ENCODE peak calls at places on chromosomes 12 and 14, in ten cellular contexts. D is neural progenitor cell, G is tibial nerve, R is lower lobe of right lung, W is uterus, C is GM23338, I is PC-3, L is thoracic aorta, H is pancreas, B is left lung. K is an unnamed sample.

GRCh38 chr12:113359939-113360748 is 1.8 kb downstream of the PLBD2 start:
- DNase-seq in D (no peak), G (no peak), R (no peak), W (peak; percentile 23), C (peak; percentile 20), I (peak; percentile 19), L (no peak), H (no peak), B (no peak), K (no peak)

GRCh38 chr12:123494124-123494843 is 36.3 kb downstream of the SNRNP35 start:
- DNase-seq in D (peak; percentile 16), G (no peak), R (no peak), W (no peak), C (peak; percentile 37), I (no peak), L (no peak), H (no peak), B (no peak), K (no peak)

GRCh38 chr14:74893614-74894091 is 11.9 kb downstream of the DLST start:
- DNase-seq in D (no peak), G (no peak), R (no peak), W (no peak), C (no peak), I (no peak), L (no peak), H (no peak), B (no peak), K (no peak)

GRCh38 chr14:74429221-74429691 is 3.2 kb upstream of the SYNDIG1L start:
- DNase-seq in D (peak; percentile 43), G (no peak), R (no peak), W (no peak), C (peak; percentile 90), I (no peak), L (no peak), H (no peak), B (no peak), K (no peak)

GRCh38 chr14:65255029-65255545 is 152.8 kb upstream of the MAX start:
- DNase-seq in D (no peak), G (no peak), R (no peak), W (no peak), C (no peak), I (peak; percentile 96), L (no peak), H (no peak), B (no peak), K (no peak)

GRCh38 chr12:43636706-43637105 is 84.7 kb upstream of the ADAMTS20 start:
- DNase-seq in D (no peak), G (no peak), R (no peak), W (no peak), C (no peak), I (no peak), L (no peak), H (no peak), B (no peak), K (no peak)

GRCh38 chr12:40622246-40622838 is 69.9 kb upstream of the CNTN1 start:
- DNase-seq in D (peak; percentile 69), G (peak; percentile 90), R (peak; percentile 48), W (peak; percentile 40), C (peak; percentile 80), I (peak; percentile 74), L (peak; percentile 8), H (peak; percentile 47), B (no peak), K (peak; percentile 74)

GRCh38 chr14:68278568-68279436 is 459.2 kb downstream of the RAD51B start:
- DNase-seq in D (no peak), G (no peak), R (no peak), W (no peak), C (no peak), I (peak; percentile 63), L (no peak), H (no peak), B (no peak), K (peak; percentile 45)

GRCh38 chr12:48901278-48901677 is 24.0 kb downstream of the FKBP11 start:
- DNase-seq in D (no peak), G (no peak), R (no peak), W (no peak), C (no peak), I (peak; percentile 16), L (no peak), H (no peak), B (no peak), K (no peak)

GRCh38 chr12:131857908-131858850 is 30.0 kb downstream of the MMP17 start:
- DNase-seq in D (no peak), G (no peak), R (no peak), W (no peak), C (no peak), I (no peak), L (no peak), H (no peak), B (no peak), K (no peak)

GRCh38 chr14:91164676-91165075 is 50.8 kb downstream of the DGLUCY start:
- DNase-seq in D (no peak), G (no peak), R (peak; percentile 79), W (no peak), C (no peak), I (peak; percentile 86), L (no peak), H (peak; percentile 86), B (peak; percentile 80), K (no peak)

DNA sequence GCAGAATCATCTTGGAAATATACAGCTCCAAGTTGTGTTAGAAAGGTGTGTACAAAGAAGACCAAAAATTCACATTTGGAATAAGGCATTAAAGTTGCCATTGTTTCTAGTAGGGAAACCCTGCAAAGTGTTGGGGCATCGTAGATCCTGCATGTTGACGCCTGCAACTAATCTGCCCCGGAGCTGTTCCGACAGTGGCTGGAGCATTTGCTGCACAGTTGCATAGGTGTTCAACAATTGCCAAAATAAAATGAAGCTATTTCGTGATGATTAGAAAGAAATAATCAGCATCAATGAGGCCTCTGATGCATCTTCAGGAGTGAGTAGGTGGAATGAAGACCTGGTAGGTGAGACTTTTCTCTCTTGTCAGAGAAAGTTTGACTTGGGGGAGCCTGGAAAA is 47.3 kb downstream of the DAD1 start:
- DNase-seq in D (no peak), G (no peak), R (no peak), W (no peak), C (no peak), I (no peak), L (no peak), H (no peak), B (no peak), K (no peak)
- H3K4me1 ChIP-seq in D (peaks cover 8% of the 10 kb centered on the region), G (peaks cover 9% of the 10 kb centered on the region), R (peaks cover 19% of the 10 kb centered on the region), W (peaks cover 7% of the 10 kb centered on the region), C (peaks cover 17% of the 10 kb centered on the region), I (peaks cover 29% of the 10 kb centered on the region), L (peaks cover 24% of the 10 kb centered on the region), H (no peaks in the 10 kb centered on the region), B (peaks cover 10% of the 10 kb centered on the region), K (peaks cover 4% of the 10 kb centered on the region)

DNA sequence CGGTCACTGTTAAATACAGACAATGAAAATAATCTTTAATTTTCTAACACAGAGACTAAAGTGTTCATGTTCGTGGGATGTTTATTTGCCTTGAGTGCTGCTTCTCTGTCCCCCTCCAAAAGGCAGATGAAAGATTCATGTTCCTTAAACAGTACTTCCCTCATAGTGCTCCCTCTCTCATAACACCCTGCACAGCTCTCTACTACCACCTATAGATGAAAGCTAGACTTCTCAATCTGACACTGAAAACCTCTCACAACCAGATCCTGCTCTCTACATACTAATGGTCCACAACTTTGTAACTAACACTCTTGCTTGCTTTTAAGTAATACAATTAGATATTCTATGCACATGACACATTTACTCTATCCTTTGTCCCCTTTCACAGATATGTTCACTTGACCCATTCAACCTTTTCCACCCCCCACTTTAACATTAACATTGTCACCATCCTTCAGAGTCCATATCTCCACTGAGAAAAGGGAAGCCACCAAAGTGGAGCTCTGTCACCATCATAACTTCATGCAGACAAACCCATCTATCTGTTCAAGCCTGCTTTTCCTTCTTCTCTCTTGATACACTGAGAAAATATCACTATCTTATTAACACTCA is 266.4 kb upstream of the USP15 start:
- DNase-seq in D (peak; percentile 68), G (no peak), R (no peak), W (no peak), C (peak; percentile 77), I (peak; percentile 61), L (no peak), H (no peak), B (no peak), K (no peak)
- H3K27ac ChIP-seq in D (no peak overlapping the region), G (no peak overlapping the region), R (no peak overlapping the region), W (no peak overlapping the region), C (no peak overlapping the region), I (no peak overlapping the region), L (no peak overlapping the region), H (no peak overlapping the region), B (no peak overlapping the region), K (no peak overlapping the region)

GRCh38 chr14:101897326-101897725 is 67.0 kb upstream of the DYNC1H1 start:
- DNase-seq in D (no peak), G (no peak), R (no peak), W (no peak), C (no peak), I (no peak), L (no peak), H (no peak), B (no peak), K (no peak)

GRCh38 chr14:101895256-101895655 is 69.1 kb upstream of the DYNC1H1 start:
- DNase-seq in D (no peak), G (no peak), R (no peak), W (no peak), C (no peak), I (no peak), L (no peak), H (no peak), B (no peak), K (no peak)

GRCh38 chr14:101900253-101900652 is 64.1 kb upstream of the DYNC1H1 start:
- DNase-seq in D (no peak), G (no peak), R (no peak), W (no peak), C (no peak), I (no peak), L (no peak), H (no peak), B (no peak), K (peak; percentile 5)

GRCh38 chr14:101899263-101899662 is 65.1 kb upstream of the DYNC1H1 start:
- DNase-seq in D (no peak), G (no peak), R (no peak), W (no peak), C (no peak), I (no peak), L (no peak), H (no peak), B (no peak), K (no peak)

GRCh38 chr14:101898416-101898815 is 66.0 kb upstream of the DYNC1H1 start:
- DNase-seq in D (no peak), G (no peak), R (no peak), W (no peak), C (no peak), I (no peak), L (no peak), H (no peak), B (no peak), K (no peak)
- H3K36me3 ChIP-seq in D (peaks cover 11% of the 10 kb centered on the region), G (no peaks in the 10 kb centered on the region), R (peaks cover 98% of the 10 kb centered on the region), W (no peaks in the 10 kb centered on the region), C (peaks cover 13% of the 10 kb centered on the region), I (peaks cover 55% of the 10 kb centered on the region), L (peaks cover 48% of the 10 kb centered on the region), H (no peaks in the 10 kb centered on the region), B (peaks cover 100% of the 10 kb centered on the region), K (no peaks in the 10 kb centered on the region)

GRCh38 chr12:71771069-71771468 is 16.4 kb downstream of the RAB21 start:
- DNase-seq in D (no peak), G (no peak), R (no peak), W (no peak), C (no peak), I (no peak), L (no peak), H (no peak), B (no peak), K (no peak)
- H3K4me1 ChIP-seq in D (no peaks in the 10 kb centered on the region), G (peaks cover 3% of the 10 kb centered on the region), R (no peaks in the 10 kb centered on the region), W (peaks cover 6% of the 10 kb centered on the region), C (no peaks in the 10 kb centered on the region), I (no peaks in the 10 kb centered on the region), L (peaks cover 29% of the 10 kb centered on the region), H (peaks cover 8% of the 10 kb centered on the region), B (no peaks in the 10 kb centered on the region), K (peaks cover 3% of the 10 kb centered on the region)

K was measured in ovary.